ENCODE peak calls at places on chromosome 4, in ten cellular contexts. B is COR-L47, K is cardiac muscle cell, D is HL-60, N is NCI-H1105 treated with DMSO at 0.1 percent for 48 hours, V is H9, F is substantia nigra, U is NCI-H524, I is left lung, G is lower leg skin. L is an unnamed sample.

GRCh38 chr4:1596393-1596792 is 87.7 kb downstream of the FAM53A start:
- DNase-seq in V (no peak), I (no peak), U (no peak), K (no peak), F (no peak), N (no peak), G (no peak), B (no peak), D (no peak), L (peak)

GRCh38 chr4:102537280-102537679 is 36.1 kb downstream of the NFKB1 start:
- DNase-seq in G (no peak), K (no peak), I (no peak), V (no peak), B (no peak), D (no peak), N (no peak), F (no peak), U (no peak), L (no peak)

GRCh38 chr4:7699040-7699439 is 240.6 kb downstream of the AFAP1 start:
- DNase-seq in V (no peak), N (no peak), U (no peak), I (peak), G (no peak), D (no peak), K (no peak), F (no peak), B (no peak), L (no peak)

GRCh38 chr4:128517096-128517738 is 229.6 kb upstream of the PGRMC2 start:
- DNase-seq in G (no peak), I (no peak), K (no peak), B (no peak), V (no peak), N (no peak), D (no peak), F (no peak), U (no peak), L (no peak)

GRCh38 chr4:25888781-25889180 is 25.2 kb upstream of the SMIM20 start:
- DNase-seq in U (no peak), F (no peak), K (no peak), V (no peak), G (no peak), D (no peak), N (no peak), B (no peak), I (no peak), L (no peak)

GRCh38 chr4:91758487-91758886 is 545.3 kb upstream of the GRID2 start:
- DNase-seq in U (no peak), F (no peak), N (no peak), K (no peak), G (no peak), V (no peak), I (no peak), D (no peak), B (no peak), L (no peak)

GRCh38 chr4:143700060-143700419 is 435 bp downstream of the FREM3 start:
- DNase-seq in K (peak), U (no peak), N (peak), I (no peak), F (no peak), D (no peak), B (peak), G (no peak), V (peak), L (no peak)

GRCh38 chr4:120683902-120684540 is 238.5 kb downstream of the PRDM5 start:
- DNase-seq in K (no peak), F (no peak), V (no peak), U (no peak), D (no peak), N (no peak), I (no peak), G (no peak), B (no peak), L (no peak)

GRCh38 chr4:122152699-122153328 is 683 bp downstream of the BLTP1 start:
- DNase-seq in N (peak), V (peak), D (no peak), U (no peak), B (peak), I (peak), G (no peak), K (peak), F (peak), L (peak)

GRCh38 chr4:163395758-163396157 is 52.1 kb downstream of the NPY5R start:
- DNase-seq in G (no peak), U (no peak), F (no peak), I (no peak), B (no peak), D (no peak), N (no peak), V (no peak), K (no peak), L (no peak)

GRCh38 chr4:65943076-65943475 is 272.8 kb upstream of the EPHA5 start:
- DNase-seq in G (no peak), B (peak), I (no peak), F (no peak), U (no peak), V (peak), K (peak), N (peak), D (no peak), L (no peak)

GRCh38 chr4:99458911-99459447 is 23.8 kb upstream of the ADH7 start:
- DNase-seq in G (no peak), V (no peak), F (no peak), I (no peak), K (no peak), U (no peak), D (no peak), N (no peak), B (no peak), L (no peak)

GRCh38 chr4:960140-960735 is 13.1 kb downstream of the DGKQ start:
- DNase-seq in V (no peak), U (no peak), B (no peak), N (no peak), K (no peak), D (no peak), F (no peak), G (no peak), I (peak), L (no peak)

GRCh38 chr4:85607624-85608023 is 132.7 kb downstream of the ARHGAP24 start:
- DNase-seq in N (peak), I (no peak), U (no peak), D (no peak), B (peak), G (no peak), K (no peak), V (no peak), F (no peak), L (no peak)

GRCh38 chr4:139956436-139957107 is 197.4 kb downstream of the MAML3 start:
- DNase-seq in D (no peak), F (no peak), K (no peak), N (no peak), I (no peak), U (no peak), B (no peak), G (no peak), V (no peak), L (no peak)

GRCh38 chr4:94889961-94890360 is 132.2 kb downstream of the BMPR1B start:
- DNase-seq in G (no peak), V (no peak), U (no peak), B (no peak), D (no peak), K (no peak), I (no peak), F (no peak), N (no peak), L (no peak)

GRCh38 chr4:82247171-82247570 is 126.6 kb downstream of the HNRNPD start:
- DNase-seq in V (no peak), U (no peak), G (no peak), N (no peak), D (no peak), K (no peak), F (no peak), I (no peak), B (no peak), L (no peak)

GRCh38 chr4:73721419-73721818 is 18.9 kb upstream of the CXCL8 start:
- DNase-seq in V (no peak), K (no peak), I (no peak), F (no peak), G (no peak), U (no peak), B (no peak), N (no peak), D (no peak), L (no peak)

GRCh38 chr4:123191728-123192127 is 204.9 kb upstream of the SPRY1 start:
- DNase-seq in I (no peak), U (no peak), V (no peak), G (no peak), K (no peak), N (no peak), D (no peak), F (no peak), B (no peak), L (no peak)

GRCh38 chr4:88177981-88178632 is 19.7 kb upstream of the ABCG2 start:
- DNase-seq in K (peak), D (peak), I (peak), V (peak), N (no peak), B (no peak), U (no peak), F (no peak), G (peak), L (no peak)

GRCh38 chr4:77007358-77008230 is 58.0 kb downstream of the SEPTIN11 start:
- DNase-seq in U (no peak), N (no peak), I (peak), D (no peak), G (no peak), K (no peak), V (no peak), F (no peak), B (no peak), L (no peak)

GRCh38 chr4:182978152-182978827 is 61.1 kb upstream of the DCTD start:
- DNase-seq in F (no peak), I (no peak), V (no peak), B (no peak), K (no peak), G (no peak), D (no peak), U (no peak), N (no peak), L (no peak)

GRCh38 chr4:4394644-4395043 is 7.7 kb downstream of the NSG1 start:
- DNase-seq in F (no peak), D (no peak), I (no peak), V (no peak), U (no peak), B (no peak), N (no peak), K (no peak), G (no peak), L (no peak)

GRCh38 chr4:188030401-188030800 is 34.8 kb downstream of the ZFP42 start:
- DNase-seq in I (no peak), U (no peak), V (no peak), F (no peak), K (no peak), B (no peak), D (no peak), G (no peak), N (no peak), L (no peak)

GRCh38 chr4:744212-744841 is 38.7 kb downstream of the PCGF3 start:
- DNase-seq in G (no peak), D (no peak), I (no peak), B (no peak), N (no peak), V (no peak), K (no peak), F (no peak), U (no peak), L (no peak)

GRCh38 chr4:47482326-47482725 is 2.7 kb upstream of the ATP10D start:
- DNase-seq in K (no peak), U (no peak), G (no peak), F (no peak), D (no peak), V (no peak), N (no peak), I (no peak), B (no peak), L (no peak)

GRCh38 chr4:121041307-121042090 is 30.8 kb downstream of the NDNF start:
- DNase-seq in K (peak), V (no peak), B (no peak), F (no peak), D (no peak), G (no peak), U (no peak), N (no peak), I (no peak), L (no peak)

GRCh38 chr4:140252144-140252741 is 98.3 kb upstream of the MAML3 start:
- DNase-seq in I (peak), K (no peak), D (no peak), N (peak), V (peak), B (peak), G (no peak), U (peak), F (no peak), L (no peak)

GRCh38 chr4:126526335-126526734 is 1106.4 kb upstream of the INTU start:
- DNase-seq in V (no peak), F (no peak), B (no peak), I (no peak), G (no peak), D (no peak), K (no peak), U (no peak), N (no peak), L (no peak)

GRCh38 chr4:168731706-168732414 is 235.0 kb downstream of the PALLD start:
- DNase-seq in V (no peak), I (no peak), D (no peak), G (no peak), F (no peak), N (no peak), K (no peak), B (no peak), U (no peak), L (no peak)

GRCh38 chr4:110484767-110485166 is 8.8 kb downstream of the ENPEP start:
- DNase-seq in D (peak), U (no peak), G (no peak), I (no peak), V (no peak), B (no peak), K (no peak), N (no peak), F (no peak), L (no peak)

GRCh38 chr4:40254961-40255721 is 58.3 kb downstream of the RHOH start:
- DNase-seq in F (no peak), B (no peak), U (no peak), V (no peak), K (no peak), G (no peak), I (no peak), N (no peak), D (no peak), L (no peak)

GRCh38 chr4:39823193-39823592 is 125.3 kb downstream of the UBE2K start:
- DNase-seq in U (no peak), N (no peak), K (no peak), D (peak), V (no peak), B (no peak), F (no peak), I (no peak), G (no peak), L (no peak)

GRCh38 chr4:73730854-73731253 is 9.5 kb upstream of the CXCL8 start:
- DNase-seq in V (no peak), B (no peak), N (no peak), I (no peak), K (no peak), F (no peak), D (peak), U (no peak), G (no peak), L (no peak)